ENCODE peak calls at places on chromosomes 13 and 19, in seven cellular contexts. V is suprapubic skin, G is body of pancreas, Y is A673, W is tibial artery, Q is astrocyte of the spinal cord, K is heart right ventricle. F is an unnamed sample.

GRCh38 chr13:76637651-76638111 is 248.5 kb downstream of the KCTD12 start:
- DNase-seq in V (no peak), G (no peak), Y (no peak), W (no peak), Q (peak), K (no peak), F (no peak)

GRCh38 chr13:75250526-75251183 is 231.3 kb downstream of the TBC1D4 start:
- DNase-seq in V (no peak), G (no peak), Y (no peak), W (no peak), Q (peak), K (peak), F (no peak)

GRCh38 chr13:68888832-68889231 is 1218.8 kb upstream of the ATXN8OS start:
- DNase-seq in V (no peak), G (no peak), Y (no peak), W (no peak), Q (no peak), K (no peak), F (no peak)

GRCh38 chr13:29479716-29480492 is 115.6 kb downstream of the SLC7A1 start:
- DNase-seq in V (no peak), G (peak), Y (no peak), W (no peak), Q (no peak), K (no peak), F (no peak)

GRCh38 chr19:41888926-41889325 is 5.9 kb downstream of the ARHGEF1 start:
- DNase-seq in V (no peak), G (no peak), Y (no peak), W (no peak), Q (no peak), K (no peak), F (no peak)

GRCh38 chr13:97124237-97124636 is 97.9 kb upstream of the MBNL2 start:
- DNase-seq in V (no peak), G (no peak), Y (no peak), W (no peak), Q (no peak), K (no peak), F (no peak)

GRCh38 chr13:76965759-76966421 is 17.6 kb downstream of the ACOD1 start:
- DNase-seq in V (no peak), G (peak), Y (peak), W (peak), Q (peak), K (peak), F (no peak)

GRCh38 chr13:97810152-97810551 is 143.3 kb upstream of the IPO5 start:
- DNase-seq in V (no peak), G (no peak), Y (peak), W (no peak), Q (peak), K (no peak), F (no peak)

GRCh38 chr13:30194906-30195305 is 112.4 kb downstream of the KATNAL1 start:
- DNase-seq in V (no peak), G (no peak), Y (no peak), W (no peak), Q (no peak), K (no peak), F (no peak)

GRCh38 chr13:97280478-97280877 is 58.3 kb downstream of the MBNL2 start:
- DNase-seq in V (no peak), G (no peak), Y (no peak), W (no peak), Q (no peak), K (no peak), F (no peak)

GRCh38 chr19:18995804-18996241 is 37.5 kb downstream of the SUGP2 start:
- DNase-seq in V (no peak), G (peak), Y (peak), W (no peak), Q (peak), K (peak), F (no peak)

GRCh38 chr13:21137696-21138095 is 38.7 kb downstream of the SKA3 start:
- DNase-seq in V (no peak), G (no peak), Y (no peak), W (no peak), Q (peak), K (no peak), F (no peak)

GRCh38 chr13:73335938-73336337 is 277.1 kb downstream of the KLF5 start:
- DNase-seq in V (no peak), G (no peak), Y (no peak), W (no peak), Q (no peak), K (no peak), F (no peak)

GRCh38 chr19:38433268-38433733 is at the start of gene RYR1:
- DNase-seq in V (no peak), G (peak), Y (peak), W (peak), Q (no peak), K (peak), F (no peak)

GRCh38 chr19:38031423-38031770 is 124.4 kb downstream of the SIPA1L3 start:
- DNase-seq in V (no peak), G (no peak), Y (no peak), W (no peak), Q (peak), K (no peak), F (no peak)

GRCh38 chr13:80084086-80084676 is 256.7 kb downstream of the SPRY2 start:
- DNase-seq in V (no peak), G (no peak), Y (peak), W (no peak), Q (peak), K (no peak), F (no peak)

GRCh38 chr13:73335226-73335625 is 276.4 kb downstream of the KLF5 start:
- DNase-seq in V (no peak), G (no peak), Y (peak), W (no peak), Q (peak), K (no peak), F (no peak)

GRCh38 chr13:94583926-94584325 is 12.0 kb downstream of the TGDS start:
- DNase-seq in V (no peak), G (no peak), Y (no peak), W (no peak), Q (no peak), K (no peak), F (no peak)

GRCh38 chr13:20891768-20892167 is 10.8 kb downstream of the XPO4 start:
- DNase-seq in V (no peak), G (no peak), Y (no peak), W (no peak), Q (no peak), K (no peak), F (no peak)

GRCh38 chr13:105365831-105366230 is 1169.6 kb downstream of the EFNB2 start:
- DNase-seq in V (no peak), G (no peak), Y (peak), W (no peak), Q (no peak), K (no peak), F (no peak)

GRCh38 chr13:51318015-51318414 is 21.5 kb upstream of the SERPINE3 start:
- DNase-seq in V (no peak), G (no peak), Y (no peak), W (no peak), Q (no peak), K (no peak), F (no peak)

GRCh38 chr19:35297515-35297848 is 5.5 kb downstream of the MAG start:
- DNase-seq in V (no peak), G (no peak), Y (no peak), W (no peak), Q (no peak), K (no peak), F (no peak)

GRCh38 chr19:46133101-46133627 is 8.7 kb upstream of the IGFL3 start:
- DNase-seq in V (no peak), G (peak), Y (peak), W (no peak), Q (peak), K (peak), F (no peak)

GRCh38 chr19:51407631-51408131 is 9.8 kb downstream of the SIGLEC10 start:
- DNase-seq in V (no peak), G (peak), Y (no peak), W (no peak), Q (no peak), K (no peak), F (no peak)

GRCh38 chr13:60798503-60798902 is 401.5 kb downstream of the TDRD3 start:
- DNase-seq in V (no peak), G (no peak), Y (no peak), W (no peak), Q (no peak), K (no peak), F (no peak)

GRCh38 chr19:54179921-54180452 is 7.0 kb upstream of the TMC4 start:
- DNase-seq in V (no peak), G (peak), Y (peak), W (no peak), Q (peak), K (no peak), F (no peak)

F was measured in coronary artery.